ENCODE peak calls at places on chromosomes 6 and 20, in eight cellular contexts. W is Peyer's patch; Q is psoas muscle; L is CD4-positive, CD25-positive, alpha-beta regulatory T cell; M is heart right ventricle; V is IMR-90; G is transverse colon; T is cardiac muscle cell. U is an unnamed sample.

GRCh38 chr6:148203970-148204369 is 138.7 kb upstream of the SASH1 start:
- DNase-seq in Q (no peak), W (peak; percentile 20), L (no peak), G (no peak), T (no peak), M (no peak), V (peak; percentile 90), U (peak; percentile 46)

GRCh38 chr20:52191132-52191435 is 495 bp downstream of the ZFP64 start:
- DNase-seq in G (no peak), Q (no peak), M (no peak), T (no peak), V (peak; percentile 7), W (no peak), L (no peak), U (peak; percentile 62)

GRCh38 chr6:71248866-71249265 is 39.7 kb upstream of the OGFRL1 start:
- DNase-seq in G (no peak), L (no peak), T (no peak), V (no peak), M (no peak), Q (no peak), W (no peak), U (no peak)

GRCh38 chr20:47559141-47559540 is 57.5 kb downstream of the NCOA3 start:
- DNase-seq in V (peak; percentile 24), G (no peak), Q (no peak), L (no peak), M (no peak), T (no peak), W (no peak), U (no peak)

GRCh38 chr6:135087803-135088202 is 33.2 kb upstream of the HBS1L start:
- DNase-seq in W (peak; percentile 20), Q (no peak), M (no peak), T (no peak), L (peak; percentile 49), G (no peak), V (no peak), U (no peak)

GRCh38 chr6:77561768-77562314 is 91.0 kb upstream of the MEI4 start:
- DNase-seq in Q (no peak), M (no peak), L (no peak), V (no peak), W (no peak), G (no peak), T (no peak), U (no peak)

GRCh38 chr20:62097881-62098407 is 24.3 kb upstream of the LSM14B start:
- DNase-seq in W (no peak), G (no peak), M (no peak), Q (no peak), T (no peak), V (no peak), L (no peak), U (no peak)

GRCh38 chr6:85459224-85459901 is 9.5 kb downstream of the NT5E start:
- DNase-seq in T (no peak), W (no peak), M (no peak), G (no peak), Q (no peak), L (no peak), V (peak; percentile 82), U (no peak)

GRCh38 chr6:33392168-33392947 is 735 bp downstream of the KIFC1 start:
- DNase-seq in M (no peak), V (peak; percentile 44), Q (no peak), L (no peak), G (no peak), W (no peak), T (no peak), U (no peak)

GRCh38 chr6:90411292-90411781 is 114.7 kb upstream of the BACH2 start:
- DNase-seq in M (no peak), L (peak; percentile 37), W (no peak), Q (no peak), G (no peak), V (no peak), T (no peak), U (no peak)

GRCh38 chr20:37077009-37077408 is 18.8 kb downstream of the RBL1 start:
- DNase-seq in Q (no peak), V (no peak), W (no peak), G (no peak), M (no peak), T (no peak), L (no peak), U (no peak)

GRCh38 chr20:51456511-51457280 is 85.8 kb downstream of the NFATC2 start:
- DNase-seq in V (peak; percentile 95), W (peak; percentile 51), Q (peak; percentile 96), T (peak; percentile 91), M (peak; percentile 95), L (no peak), G (peak; percentile 89), U (peak; percentile 94)

GRCh38 chr6:134830945-134831344 is 119.0 kb downstream of the ALDH8A1 start:
- DNase-seq in G (no peak), W (no peak), T (no peak), L (no peak), Q (no peak), V (no peak), M (no peak), U (no peak)

GRCh38 chr20:47701612-47702011 is 83.7 kb downstream of the SULF2 start:
- DNase-seq in Q (no peak), T (no peak), G (no peak), M (no peak), W (no peak), V (no peak), L (no peak), U (no peak)

GRCh38 chr20:4073852-4074741 is 58.7 kb upstream of the RNF24 start:
- DNase-seq in W (no peak), Q (no peak), M (no peak), V (no peak), T (no peak), L (no peak), G (no peak), U (no peak)

DNA sequence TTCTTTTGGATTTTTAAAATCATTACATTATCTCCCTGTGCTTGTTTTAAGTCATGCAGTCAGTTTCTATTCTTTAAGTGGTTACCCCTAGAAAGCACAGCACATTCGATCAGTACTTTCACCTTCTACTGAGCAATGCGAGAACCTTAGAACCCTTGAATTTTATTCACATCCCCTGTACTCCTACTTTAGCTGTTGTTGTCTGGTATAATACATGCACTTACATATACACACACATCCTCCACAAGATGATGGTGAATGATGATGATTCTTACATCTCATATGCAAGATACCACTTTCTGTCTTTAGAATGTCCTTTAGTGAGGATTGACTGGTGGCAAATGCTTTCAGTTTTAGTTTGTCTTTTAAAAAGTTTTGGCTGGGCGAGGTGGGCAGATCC is 5.7 kb downstream of the CDC40 start:
- DNase-seq in T (no peak), L (no peak), Q (no peak), W (no peak), M (no peak), V (no peak), G (no peak), U (no peak)
- H3K4me1 ChIP-seq in T (peaks cover 11% of the 10 kb centered on the region), L (peaks cover 53% of the 10 kb centered on the region), Q (peaks cover 34% of the 10 kb centered on the region), W (peaks cover 9% of the 10 kb centered on the region), M (peaks cover 79% of the 10 kb centered on the region), V (peaks cover 5% of the 10 kb centered on the region), G (peaks cover 10% of the 10 kb centered on the region), U (peaks cover 49% of the 10 kb centered on the region)

GRCh38 chr20:58985656-58986055 is 4.6 kb downstream of the NELFCD start:
- DNase-seq in Q (peak; percentile 47), T (no peak), W (peak; percentile 12), L (no peak), V (no peak), G (no peak), M (no peak), U (no peak)

GRCh38 chr20:58982406-58983114 is 1.5 kb downstream of the NELFCD start:
- DNase-seq in T (no peak), W (peak; percentile 15), G (no peak), L (no peak), Q (no peak), M (no peak), V (no peak), U (no peak)

GRCh38 chr20:58986968-58987517 is 6.0 kb downstream of the NELFCD start:
- DNase-seq in G (no peak), T (no peak), W (peak; percentile 11), Q (no peak), L (no peak), M (no peak), V (no peak), U (no peak)

GRCh38 chr20:58986286-58986967 is 5.4 kb downstream of the NELFCD start:
- DNase-seq in G (no peak), M (no peak), L (no peak), Q (no peak), W (no peak), V (no peak), T (no peak), U (no peak)

GRCh38 chr20:58984691-58985090 is 3.6 kb downstream of the NELFCD start:
- DNase-seq in G (no peak), W (peak; percentile 13), V (no peak), T (no peak), L (no peak), Q (no peak), M (no peak), U (no peak)
- H3K36me3 ChIP-seq in G (peaks cover 18% of the 10 kb centered on the region), W (no peaks in the 10 kb centered on the region), V (peaks cover 27% of the 10 kb centered on the region), T (peaks cover 31% of the 10 kb centered on the region), L (peaks cover 39% of the 10 kb centered on the region), Q (peaks cover 40% of the 10 kb centered on the region), M (peaks cover 18% of the 10 kb centered on the region), U (peaks cover 39% of the 10 kb centered on the region)

DNA sequence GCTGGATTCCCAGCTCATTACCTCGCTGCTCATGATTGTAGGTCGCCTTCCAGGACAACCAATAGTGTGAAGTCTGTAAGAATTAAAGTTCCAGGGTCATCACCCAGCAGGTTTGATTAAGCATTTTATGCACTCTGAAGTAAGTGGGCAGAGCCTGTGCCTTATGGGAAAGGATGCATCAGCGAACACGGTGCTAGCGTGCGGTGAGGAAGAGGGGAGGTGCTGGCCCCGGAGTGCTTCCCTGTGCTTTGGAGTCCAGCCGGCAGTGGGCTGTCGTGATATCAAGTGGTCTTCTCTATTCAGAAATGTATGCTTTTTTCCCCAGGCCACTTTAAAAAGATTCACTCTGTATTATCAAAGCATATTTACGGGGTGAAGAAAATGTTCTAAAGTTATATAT is 16.0 kb downstream of the DUSP22 start:
- DNase-seq in M (no peak), L (no peak), G (no peak), T (no peak), Q (no peak), W (no peak), V (no peak), U (no peak)
- H3K4me1 ChIP-seq in M (peaks cover 56% of the 10 kb centered on the region), L (peaks cover 13% of the 10 kb centered on the region), G (no peaks in the 10 kb centered on the region), T (peaks cover 12% of the 10 kb centered on the region), Q (peaks cover 15% of the 10 kb centered on the region), W (peaks cover 12% of the 10 kb centered on the region), V (no peaks in the 10 kb centered on the region), U (peaks cover 7% of the 10 kb centered on the region)

GRCh38 chr6:169981969-169982368 is 230.5 kb downstream of the ERMARD start:
- DNase-seq in L (no peak), M (no peak), W (no peak), V (no peak), Q (no peak), G (no peak), T (no peak), U (no peak)

GRCh38 chr6:169984181-169985120 is 233.0 kb downstream of the ERMARD start:
- DNase-seq in T (no peak), W (no peak), M (no peak), Q (no peak), G (no peak), V (no peak), L (no peak), U (peak; percentile 85)

GRCh38 chr6:169982461-169983386 is 231.3 kb downstream of the ERMARD start:
- DNase-seq in L (no peak), G (no peak), M (no peak), T (no peak), W (no peak), V (no peak), Q (no peak), U (peak; percentile 24)

GRCh38 chr6:169985121-169986015 is 233.9 kb downstream of the ERMARD start:
- DNase-seq in W (no peak), M (no peak), T (no peak), V (no peak), G (no peak), L (no peak), Q (no peak), U (no peak)

GRCh38 chr6:169983651-169984050 is 232.2 kb downstream of the ERMARD start:
- DNase-seq in W (no peak), T (no peak), M (no peak), L (no peak), V (no peak), G (no peak), Q (no peak), U (peak; percentile 25)
- H3K36me3 ChIP-seq in W (no peaks in the 10 kb centered on the region), T (no peaks in the 10 kb centered on the region), M (no peaks in the 10 kb centered on the region), L (no peaks in the 10 kb centered on the region), V (no peaks in the 10 kb centered on the region), G (no peaks in the 10 kb centered on the region), Q (no peaks in the 10 kb centered on the region), U (no peaks in the 10 kb centered on the region)

U was measured in left lung.